ENCODE peak calls at places on chromosome 22, in seven cellular contexts. J is mesenchymal stem cell, D is IMR-90, Z is mesendoderm, B is H9, C is H1, M is trophoblast cell. P is an unnamed sample.

GRCh38 chr22:18156878-18157713 is 7.1 kb downstream of the USP18 start:
- DNase-seq in D (peak; percentile 99), M (peak; percentile 99), J (peak; percentile 93), B (peak; percentile 89), Z (peak; percentile 93), C (peak; percentile 54), P (peak; percentile 76)

GRCh38 chr22:35198738-35199137 is 58.6 kb upstream of the HMGXB4 start:
- DNase-seq in B (no peak), Z (no peak), M (no peak), J (no peak), C (no peak), D (no peak), P (no peak)

GRCh38 chr22:43308451-43309235 is 34.5 kb downstream of the SCUBE1 start:
- DNase-seq in Z (no peak), M (no peak), J (no peak), C (no peak), D (peak; percentile 15), B (no peak), P (no peak)

GRCh38 chr22:24118689-24119384 is 62.5 kb upstream of the SUSD2 start:
- DNase-seq in J (no peak), Z (no peak), B (no peak), C (no peak), M (no peak), D (no peak), P (no peak)

GRCh38 chr22:49497266-49497665 is 330.4 kb downstream of the BRD1 start:
- DNase-seq in J (no peak), Z (no peak), B (no peak), M (no peak), C (no peak), D (no peak), P (no peak)

GRCh38 chr22:49827853-49828598 is at the start of gene BRD1:
- DNase-seq in B (peak; percentile 28), Z (peak; percentile 61), C (no peak), J (peak; percentile 68), M (peak; percentile 72), D (peak; percentile 61), P (peak; percentile 37)

GRCh38 chr22:19105867-19106802 is 16.1 kb downstream of the DGCR2 start:
- DNase-seq in B (peak; percentile 50), C (no peak), Z (peak; percentile 37), J (no peak), M (peak; percentile 15), D (no peak), P (no peak)

GRCh38 chr22:43066134-43066533 is 23.1 kb downstream of the TTLL1 start:
- DNase-seq in J (no peak), D (no peak), C (no peak), B (no peak), Z (no peak), M (no peak), P (no peak)

GRCh38 chr22:30238661-30239420 is 7.7 kb downstream of the LIF start:
- DNase-seq in M (no peak), B (peak; percentile 70), D (peak; percentile 87), C (no peak), J (peak; percentile 46), Z (peak; percentile 60), P (no peak)

GRCh38 chr22:24685804-24686203 is 82.8 kb downstream of the GGT1 start:
- DNase-seq in B (peak; percentile 51), C (no peak), J (no peak), D (no peak), Z (no peak), M (no peak), P (peak; percentile 14)

GRCh38 chr22:29003552-29003951 is 58.1 kb downstream of the C22orf31 start:
- DNase-seq in M (no peak), D (no peak), Z (no peak), C (no peak), B (no peak), J (no peak), P (no peak)
- H3K4me2 ChIP-seq in M (no peak overlapping the region), D (no peak overlapping the region), Z (no peak overlapping the region), C (peak overlapping the region; percentile 61), B (peak overlapping the region; percentile 38), J (no peak overlapping the region), P (no peak overlapping the region)

GRCh38 chr22:22849640-22850610 is 37.7 kb upstream of the IGLL5 start:
- DNase-seq in D (no peak), Z (no peak), M (no peak), J (no peak), B (no peak), C (no peak), P (no peak)

GRCh38 chr22:22843848-22844247 is 43.8 kb upstream of the IGLL5 start:
- DNase-seq in J (no peak), D (no peak), M (no peak), C (no peak), B (no peak), Z (no peak), P (no peak)

GRCh38 chr22:22853713-22854112 is 33.9 kb upstream of the IGLL5 start:
- DNase-seq in B (no peak), Z (no peak), J (no peak), C (no peak), D (no peak), M (no peak), P (no peak)

GRCh38 chr22:22851969-22852368 is 35.6 kb upstream of the IGLL5 start:
- DNase-seq in Z (no peak), M (no peak), C (no peak), B (no peak), D (no peak), J (no peak), P (no peak)

DNA sequence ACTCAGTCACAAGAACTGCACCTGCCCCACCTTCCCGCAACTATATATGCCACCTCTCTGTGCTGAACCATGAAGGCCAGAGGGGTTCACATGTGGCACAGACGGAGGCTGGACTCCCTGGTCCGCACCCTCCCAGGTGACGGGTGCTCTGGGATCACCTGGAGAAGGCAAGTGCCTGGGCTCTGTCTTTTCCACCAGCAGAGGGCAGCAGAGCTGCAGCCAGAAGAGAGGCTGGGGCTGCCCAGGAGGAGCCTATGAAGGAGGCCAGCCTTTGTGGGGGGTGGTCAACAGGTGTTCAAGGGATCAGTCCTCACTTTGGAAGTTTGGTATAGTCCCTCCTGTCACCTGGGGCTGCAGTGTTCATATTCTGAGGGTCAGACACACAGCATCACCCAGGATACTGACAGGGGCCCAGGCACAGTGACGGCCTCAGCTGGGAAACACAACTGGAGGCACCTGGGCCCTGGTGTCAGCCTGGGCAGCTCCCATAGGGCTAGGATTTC is 39.2 kb upstream of the IGLL5 start:
- DNase-seq in C (no peak), J (peak; percentile 1), M (peak; percentile 84), D (peak; percentile 31), B (peak; percentile 79), Z (peak; percentile 65), P (peak; percentile 41)
- H3K27me3 ChIP-seq in C (peaks cover 21% of the 10 kb centered on the region), J (peaks cover 63% of the 10 kb centered on the region), M (no peaks in the 10 kb centered on the region), D (peaks cover 1% of the 10 kb centered on the region), B (peaks cover 3% of the 10 kb centered on the region), Z (no peaks in the 10 kb centered on the region), P (peaks cover 6% of the 10 kb centered on the region)

GRCh38 chr22:20574920-20575353 is 67.5 kb downstream of the MED15 start:
- DNase-seq in M (no peak), J (no peak), Z (no peak), C (no peak), B (no peak), D (no peak), P (no peak)

GRCh38 chr22:20577045-20577444 is 69.6 kb downstream of the MED15 start:
- DNase-seq in B (no peak), J (no peak), D (no peak), Z (no peak), M (no peak), C (no peak), P (no peak)

GRCh38 chr22:20575724-20576444 is 68.5 kb downstream of the MED15 start:
- DNase-seq in Z (no peak), B (no peak), C (no peak), M (no peak), J (no peak), D (no peak), P (no peak)

GRCh38 chr22:20577549-20577975 is 70.2 kb downstream of the MED15 start:
- DNase-seq in B (no peak), J (no peak), Z (no peak), D (no peak), M (no peak), C (no peak), P (no peak)

DNA sequence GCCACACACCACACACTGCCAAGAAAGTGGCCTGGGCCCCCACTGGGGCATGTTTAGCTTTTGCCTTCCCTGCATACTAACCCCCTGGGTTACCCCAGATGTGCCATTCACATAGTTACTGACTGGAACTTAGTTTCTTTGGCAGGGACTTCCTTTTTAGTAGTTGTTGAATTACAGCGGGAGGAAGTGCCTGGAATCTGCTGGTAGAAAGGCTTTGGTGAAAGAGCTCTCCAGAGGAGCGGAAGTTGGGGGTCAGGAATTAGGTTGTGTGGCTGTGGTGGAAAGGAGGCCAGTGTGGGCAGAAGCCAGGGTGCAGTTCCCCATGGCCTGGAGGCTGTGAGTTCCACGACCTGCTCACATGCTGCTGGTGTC is 69.0 kb downstream of the MED15 start:
- DNase-seq in M (no peak), D (no peak), Z (no peak), J (no peak), B (no peak), C (no peak), P (no peak)
- H2AK5ac ChIP-seq in M (no peak overlapping the region), D (no peak overlapping the region), Z (no peak overlapping the region), J (no peak overlapping the region), B (no peak overlapping the region), C (no peak overlapping the region), P (no peak overlapping the region)

DNA sequence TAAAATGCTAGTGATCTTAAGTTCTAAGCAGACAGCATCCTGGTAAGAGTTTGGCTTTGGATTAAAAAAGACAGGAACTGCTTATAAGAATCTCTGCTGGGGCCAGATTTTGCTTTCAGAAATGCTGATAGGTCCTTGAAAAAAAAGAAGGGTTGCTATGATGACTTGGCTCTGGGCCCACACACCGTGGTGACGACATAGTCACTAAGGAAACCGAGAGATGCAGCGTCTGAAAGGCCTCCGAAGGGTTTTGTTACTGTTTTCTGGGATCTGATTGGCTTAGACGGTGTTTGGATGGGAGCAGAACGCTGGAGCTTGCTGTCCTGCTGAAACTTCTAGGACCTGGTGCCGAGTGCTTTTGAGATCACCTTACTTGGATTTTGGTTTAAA is 8.4 kb downstream of the FAM118A start:
- DNase-seq in J (peak; percentile 97), C (no peak), B (no peak), D (peak; percentile 97), M (no peak), Z (peak; percentile 87), P (no peak)
- H3K4me2 ChIP-seq in J (peak overlapping the region; percentile 31), C (no peak overlapping the region), B (no peak overlapping the region), D (peak overlapping the region; percentile 89), M (no peak overlapping the region), Z (no peak overlapping the region), P (no peak overlapping the region)

GRCh38 chr22:47372596-47373385 is 610.3 kb downstream of the TBC1D22A start:
- DNase-seq in J (no peak), M (no peak), D (no peak), Z (no peak), B (no peak), C (no peak), P (no peak)

GRCh38 chr22:47372111-47372581 is 609.7 kb downstream of the TBC1D22A start:
- DNase-seq in B (no peak), D (no peak), J (no peak), Z (no peak), M (no peak), C (no peak), P (no peak)

GRCh38 chr22:47370448-47371262 is 608.2 kb downstream of the TBC1D22A start:
- DNase-seq in J (no peak), Z (no peak), C (no peak), M (no peak), D (no peak), B (no peak), P (no peak)

GRCh38 chr22:47369431-47370015 is 607.1 kb downstream of the TBC1D22A start:
- DNase-seq in D (no peak), B (no peak), C (no peak), J (no peak), Z (no peak), M (no peak), P (no peak)

GRCh38 chr22:47371263-47372090 is 609.0 kb downstream of the TBC1D22A start:
- DNase-seq in C (no peak), Z (no peak), M (no peak), J (no peak), D (no peak), B (peak; percentile 4), P (no peak)
- H3K27me3 ChIP-seq in C (no peaks in the 10 kb centered on the region), Z (no peaks in the 10 kb centered on the region), M (no peaks in the 10 kb centered on the region), J (peaks cover 61% of the 10 kb centered on the region), D (no peaks in the 10 kb centered on the region), B (no peaks in the 10 kb centered on the region), P (peaks cover 7% of the 10 kb centered on the region)

P was measured in neuronal stem cell.